ENCODE peak calls at places on chromosome X, in seven cellular contexts. K is GM20000, P is GDM1, J is cardiac muscle cell, M is endothelial cell of umbilical vein, I is IMR-90, O is neural progenitor cell. Z is an unnamed sample.

GRCh38 chrX:15514279-15514678 is 13.7 kb downstream of the BMX start:
- DNase-seq in P (no peak), J (no peak), O (no peak), M (no peak), K (no peak), I (no peak), Z (no peak)

GRCh38 chrX:15988661-15989603 is 134.3 kb upstream of the AP1S2 start:
- DNase-seq in K (peak; percentile 2), I (peak; percentile 82), P (no peak), J (peak; percentile 78), O (no peak), M (peak; percentile 74), Z (no peak)

GRCh38 chrX:138014577-138014976 is 448.6 kb downstream of the ZIC3 start:
- DNase-seq in O (no peak), P (no peak), J (no peak), M (no peak), K (no peak), I (no peak), Z (no peak)

GRCh38 chrX:112642349-112642748 is 37.4 kb downstream of the LHFPL1 start:
- DNase-seq in O (peak; percentile 79), M (peak; percentile 11), J (peak; percentile 57), P (peak; percentile 37), I (peak; percentile 75), K (peak; percentile 16), Z (peak; percentile 1)

GRCh38 chrX:10507876-10508275 is 112.5 kb downstream of the MID1 start:
- DNase-seq in J (peak; percentile 31), O (no peak), K (no peak), M (peak; percentile 21), I (peak; percentile 31), P (no peak), Z (no peak)

GRCh38 chrX:129717902-129718301 is 20.9 kb upstream of the XPNPEP2 start:
- DNase-seq in O (no peak), P (no peak), J (peak; percentile 69), M (no peak), I (peak; percentile 78), K (no peak), Z (no peak)

GRCh38 chrX:101740642-101741041 is 81.0 kb upstream of the ARMCX2 start:
- DNase-seq in J (no peak), P (no peak), K (no peak), M (no peak), I (no peak), O (no peak), Z (no peak)

GRCh38 chrX:124338733-124339514 is 6.5 kb downstream of the TEX13D start:
- DNase-seq in M (no peak), I (no peak), J (no peak), K (no peak), O (no peak), P (no peak), Z (no peak)

GRCh38 chrX:68841251-68842049 is 12.6 kb downstream of the EFNB1 start:
- DNase-seq in P (no peak), J (no peak), M (no peak), K (no peak), I (no peak), O (no peak), Z (no peak)

GRCh38 chrX:67545772-67546495 is 2.1 kb downstream of the AR start:
- DNase-seq in I (no peak), K (no peak), O (peak; percentile 49), M (peak; percentile 41), P (no peak), J (no peak), Z (no peak)

GRCh38 chrX:72268601-72269365 is 8.3 kb downstream of the RPS4X start:
- DNase-seq in K (no peak), I (peak; percentile 92), P (no peak), M (no peak), O (no peak), J (peak; percentile 58), Z (no peak)

GRCh38 chrX:45300638-45301037 is 100.0 kb upstream of the DIPK2B start:
- DNase-seq in M (no peak), P (no peak), I (no peak), J (no peak), K (no peak), O (no peak), Z (no peak)

GRCh38 chrX:17655232-17656034 is 81.9 kb upstream of the SCML1 start:
- DNase-seq in M (peak; percentile 26), J (peak; percentile 8), K (no peak), P (no peak), O (peak; percentile 52), I (peak; percentile 4), Z (no peak)

Z was measured in KG1.